ENCODE peak calls at places on chromosomes 3 and 15, in eight cellular contexts. K is stimulated activated CD4-positive, alpha-beta T cell treated with anti-CD3 and anti-CD28 coated beads, Interleukin-1b, Interleukin-23, amount 100 ng/mL, for 48 hours; D is effector CD4-positive, alpha-beta T cell; J is OCI-M1; F is dorsolateral prefrontal cortex; P is HL-60; Y is WTC11; V is non-pigmented ciliary epithelial cell. T is an unnamed sample.

GRCh38 chr3:173397161-173398110 is at the start of gene NLGN1:
- DNase-seq in V (peak; percentile 23), F (peak; percentile 65), P (no peak), K (no peak), J (peak; percentile 71), D (no peak), Y (peak; percentile 75), T (no peak)

GRCh38 chr3:50138266-50139230 is 16.6 kb upstream of the SEMA3F start:
- DNase-seq in V (no peak), P (no peak), D (no peak), Y (peak; percentile 51), F (no peak), K (no peak), J (no peak), T (no peak)

GRCh38 chr3:43627360-43627759 is 5.5 kb upstream of the ANO10 start:
- DNase-seq in D (no peak), J (no peak), P (no peak), F (no peak), K (peak; percentile 5), V (no peak), Y (no peak), T (no peak)

GRCh38 chr15:100116416-100117190 is 225.2 kb downstream of the ADAMTS17 start:
- DNase-seq in Y (no peak), D (no peak), V (no peak), P (no peak), F (no peak), K (no peak), J (no peak), T (no peak)

GRCh38 chr15:85622432-85622831 is 172.3 kb downstream of the KLHL25 start:
- DNase-seq in V (peak; percentile 79), J (no peak), Y (no peak), K (no peak), D (no peak), P (no peak), F (no peak), T (no peak)

GRCh38 chr15:42064271-42064670 is 30.1 kb downstream of the PLA2G4D start:
- DNase-seq in F (no peak), J (no peak), K (no peak), D (no peak), P (no peak), V (no peak), Y (no peak), T (no peak)

GRCh38 chr15:39167114-39168058 is 413.5 kb upstream of the THBS1 start:
- DNase-seq in J (peak; percentile 19), P (no peak), Y (no peak), F (no peak), K (no peak), V (no peak), D (no peak), T (no peak)

GRCh38 chr3:83003917-83004316 is 1242.5 kb upstream of the GBE1 start:
- DNase-seq in D (no peak), K (no peak), F (no peak), J (peak; percentile 3), P (no peak), Y (no peak), V (no peak), T (no peak)

GRCh38 chr15:36653851-36654250 is 74.4 kb downstream of the CDIN1 start:
- DNase-seq in F (no peak), D (no peak), P (no peak), V (no peak), Y (no peak), K (no peak), J (no peak), T (no peak)

GRCh38 chr3:9064853-9065252 is 101.6 kb upstream of the RAD18 start:
- DNase-seq in F (no peak), J (no peak), P (no peak), D (no peak), K (no peak), Y (no peak), V (no peak), T (no peak)

GRCh38 chr3:100650651-100651611 is 41.5 kb downstream of the ADGRG7 start:
- DNase-seq in Y (no peak), V (peak; percentile 23), F (no peak), P (no peak), K (peak; percentile 3), D (no peak), J (peak; percentile 86), T (peak; percentile 8)

GRCh38 chr15:85621096-85621495 is 173.6 kb downstream of the KLHL25 start:
- DNase-seq in D (no peak), K (peak; percentile 11), P (no peak), V (no peak), Y (no peak), F (no peak), J (no peak), T (no peak)

GRCh38 chr3:71397046-71397445 is 186.5 kb downstream of the FOXP1 start:
- DNase-seq in D (no peak), P (no peak), Y (no peak), V (no peak), J (peak; percentile 57), K (no peak), F (no peak), T (no peak)

GRCh38 chr3:25297667-25298585 is 130.1 kb upstream of the RARB start:
- DNase-seq in D (no peak), F (no peak), V (no peak), K (no peak), Y (no peak), J (no peak), P (no peak), T (no peak)

GRCh38 chr15:52657338-52657737 is 21.9 kb downstream of the ATOSA start:
- DNase-seq in V (no peak), Y (no peak), P (no peak), D (no peak), F (no peak), J (no peak), K (no peak), T (no peak)

GRCh38 chr3:22269827-22270226 is 518.8 kb upstream of the ZNF385D start:
- DNase-seq in Y (no peak), P (no peak), K (no peak), D (no peak), V (no peak), J (peak; percentile 22), F (no peak), T (no peak)

GRCh38 chr3:4823986-4824947 is 155.0 kb upstream of the BHLHE40 start:
- DNase-seq in J (no peak), P (no peak), V (no peak), K (no peak), Y (no peak), D (no peak), F (no peak), T (no peak)

GRCh38 chr3:179652467-179653105 is at the start of gene USP13:
- DNase-seq in D (peak; percentile 50), J (peak; percentile 69), P (peak; percentile 42), K (peak; percentile 60), Y (peak; percentile 72), F (peak; percentile 66), V (no peak), T (peak; percentile 67)

GRCh38 chr3:155323063-155323666 is 29.7 kb upstream of the STRIT1 start:
- DNase-seq in J (peak; percentile 84), K (no peak), P (peak; percentile 12), V (peak; percentile 71), D (no peak), Y (peak; percentile 27), F (no peak), T (no peak)

GRCh38 chr3:83033123-83033522 is 1271.7 kb upstream of the GBE1 start:
- DNase-seq in D (no peak), K (no peak), J (no peak), Y (no peak), F (no peak), V (no peak), P (no peak), T (no peak)

GRCh38 chr3:122577409-122578028 is at the start of gene PARP15:
- DNase-seq in Y (peak; percentile 55), P (no peak), K (peak; percentile 39), F (no peak), V (no peak), J (peak; percentile 34), D (peak; percentile 20), T (peak; percentile 41)

GRCh38 chr3:11258958-11259357 is 13.2 kb upstream of the ATG7 start:
- DNase-seq in P (no peak), K (no peak), D (no peak), J (no peak), Y (no peak), F (no peak), V (no peak), T (no peak)

GRCh38 chr3:52831500-52832301 is 1.2 kb upstream of the ITIH4 start:
- DNase-seq in F (no peak), P (peak; percentile 77), D (no peak), J (peak; percentile 70), Y (no peak), V (no peak), K (no peak), T (no peak)

GRCh38 chr3:29972594-29972993 is 633.8 kb upstream of the TGFBR2 start:
- DNase-seq in V (peak; percentile 45), J (no peak), Y (no peak), D (no peak), K (no peak), P (no peak), F (no peak), T (no peak)

GRCh38 chr3:175342196-175342595 is 483.1 kb downstream of the NAALADL2 start:
- DNase-seq in Y (no peak), K (no peak), J (peak; percentile 21), P (no peak), F (no peak), V (peak; percentile 30), D (no peak), T (no peak)

GRCh38 chr3:48194446-48195071 is 6.3 kb upstream of the CDC25A start:
- DNase-seq in Y (peak; percentile 86), D (no peak), F (peak; percentile 35), K (no peak), P (no peak), V (peak; percentile 6), J (peak; percentile 77), T (no peak)

GRCh38 chr3:33218446-33219174 is at the start of gene SUSD5:
- DNase-seq in D (no peak), V (no peak), F (no peak), Y (peak; percentile 71), J (no peak), K (no peak), P (no peak), T (no peak)

GRCh38 chr15:69389426-69389825 is 24.7 kb upstream of the KIF23 start:
- DNase-seq in J (no peak), Y (no peak), P (no peak), V (no peak), D (no peak), K (no peak), F (no peak), T (no peak)

GRCh38 chr3:45545476-45545875 is 49.1 kb upstream of the LIMD1 start:
- DNase-seq in P (no peak), V (no peak), K (no peak), D (no peak), F (peak; percentile 79), Y (no peak), J (peak; percentile 32), T (no peak)

GRCh38 chr15:47750030-47750739 is 32.9 kb downstream of the SEMA6D start:
- DNase-seq in P (no peak), Y (no peak), K (no peak), V (peak; percentile 65), D (no peak), J (no peak), F (no peak), T (no peak)

GRCh38 chr3:133964547-133964946 is 65.2 kb downstream of the SLCO2A1 start:
- DNase-seq in D (no peak), J (no peak), K (no peak), F (no peak), Y (peak; percentile 24), V (no peak), P (no peak), T (no peak)